ENCODE peak calls at places on chromosomes 2 and 18, in eight cellular contexts. G is AG08395, D is iris pigment epithelial cell, Z is adrenal gland, Q is GM12891, A is ELF-1, V is RWPE1, U is cardiac fibroblast. P is an unnamed sample.

GRCh38 chr2:8987413-8987812 is 16.1 kb downstream of the MBOAT2 start:
- DNase-seq in G (peak; percentile 58), D (peak; percentile 56), Z (no peak), Q (no peak), A (no peak), V (no peak), U (peak; percentile 67), P (peak; percentile 71)

GRCh38 chr2:174300114-174300513 is 34.6 kb upstream of the SP9 start:
- DNase-seq in G (peak; percentile 16), D (peak; percentile 18), Z (no peak), Q (no peak), A (no peak), V (no peak), U (peak; percentile 52), P (no peak)

GRCh38 chr2:68403199-68403644 is 38.1 kb downstream of the PLEK start:
- DNase-seq in G (no peak), D (no peak), Z (no peak), Q (no peak), A (no peak), V (no peak), U (no peak), P (no peak)

GRCh38 chr2:16121231-16121985 is 181.1 kb downstream of the MYCN start:
- DNase-seq in G (no peak), D (no peak), Z (no peak), Q (no peak), A (no peak), V (no peak), U (no peak), P (no peak)

GRCh38 chr2:232411901-232412629 is 5.4 kb downstream of the ALPG start:
- DNase-seq in G (no peak), D (no peak), Z (no peak), Q (no peak), A (no peak), V (no peak), U (no peak), P (no peak)

GRCh38 chr2:181120625-181121024 is 140.2 kb downstream of the UBE2E3 start:
- DNase-seq in G (no peak), D (peak; percentile 11), Z (no peak), Q (no peak), A (no peak), V (no peak), U (no peak), P (no peak)

GRCh38 chr2:178731300-178731699 is 75.9 kb downstream of the TTN start:
- DNase-seq in G (no peak), D (no peak), Z (no peak), Q (no peak), A (no peak), V (no peak), U (no peak), P (no peak)

GRCh38 chr2:28199995-28200394 is 192.7 kb upstream of the FOSL2 start:
- DNase-seq in G (peak; percentile 10), D (no peak), Z (no peak), Q (no peak), A (no peak), V (peak; percentile 49), U (no peak), P (no peak)

GRCh38 chr18:9673296-9674251 is 34.5 kb upstream of the RAB31 start:
- DNase-seq in G (peak; percentile 80), D (peak; percentile 57), Z (peak; percentile 59), Q (peak; percentile 73), A (peak; percentile 51), V (peak; percentile 95), U (peak; percentile 84), P (peak; percentile 87)

GRCh38 chr2:28544915-28545589 is 49.2 kb downstream of the PLB1 start:
- DNase-seq in G (no peak), D (no peak), Z (peak; percentile 90), Q (no peak), A (peak; percentile 36), V (no peak), U (no peak), P (peak; percentile 10)

GRCh38 chr18:73458186-73458964 is 590.6 kb upstream of the NETO1 start:
- DNase-seq in G (no peak), D (no peak), Z (no peak), Q (no peak), A (no peak), V (no peak), U (peak; percentile 3), P (no peak)

GRCh38 chr2:27655155-27655951 is 8.1 kb downstream of the SUPT7L start:
- DNase-seq in G (no peak), D (peak; percentile 97), Z (peak; percentile 13), Q (no peak), A (no peak), V (no peak), U (peak; percentile 45), P (peak; percentile 91)

GRCh38 chr18:3603460-3604259 is 153.7 kb downstream of the TGIF1 start:
- DNase-seq in G (peak; percentile 76), D (peak; percentile 96), Z (peak; percentile 59), Q (no peak), A (peak; percentile 91), V (peak; percentile 89), U (peak; percentile 97), P (peak; percentile 94)

GRCh38 chr18:32576296-32576916 is 105.7 kb upstream of the GAREM1 start:
- DNase-seq in G (no peak), D (peak; percentile 30), Z (peak; percentile 10), Q (no peak), A (peak; percentile 13), V (no peak), U (peak; percentile 44), P (no peak)

GRCh38 chr18:77139619-77140018 is 7.0 kb upstream of the MBP start:
- DNase-seq in G (no peak), D (no peak), Z (no peak), Q (no peak), A (no peak), V (no peak), U (no peak), P (no peak)

GRCh38 chr2:168272225-168272624 is 24.8 kb upstream of the STK39 start:
- DNase-seq in G (no peak), D (no peak), Z (no peak), Q (no peak), A (no peak), V (no peak), U (peak; percentile 3), P (no peak)

GRCh38 chr2:96895709-96896651 is 26.1 kb upstream of the SEMA4C start:
- DNase-seq in G (no peak), D (no peak), Z (no peak), Q (no peak), A (no peak), V (peak; percentile 75), U (no peak), P (no peak)

GRCh38 chr18:21406111-21406510 is 164.1 kb downstream of the GREB1L start:
- DNase-seq in G (peak; percentile 51), D (peak; percentile 7), Z (no peak), Q (no peak), A (no peak), V (no peak), U (no peak), P (peak; percentile 9)

P was measured in NCI-H226.